ENCODE peak calls at places on chromosomes 4 and X, in nine cellular contexts. V is dorsolateral prefrontal cortex, Y is upper lobe of right lung, L is testis, N is fibroblast of lung, Z is tibial nerve, H is endothelial cell of umbilical vein, D is HL-60, A is MM.1S. E is an unnamed sample.

GRCh38 chrX:134377537-134377936 is 82.4 kb upstream of the HPRT1 start:
- DNase-seq in Y (no peak), D (peak; percentile 41), N (peak; percentile 65), H (peak; percentile 45), A (peak; percentile 64), L (peak; percentile 59), Z (no peak), V (no peak), E (peak; percentile 11)

GRCh38 chr4:3437998-3438846 is 3.5 kb upstream of the HGFAC start:
- DNase-seq in H (no peak), Z (no peak), V (no peak), Y (no peak), L (no peak), A (no peak), N (no peak), D (no peak), E (no peak)

GRCh38 chr4:25177147-25177546 is 16.9 kb upstream of the SEPSECS start:
- DNase-seq in L (no peak), H (no peak), Z (no peak), Y (no peak), D (no peak), N (no peak), A (no peak), V (no peak), E (no peak)

GRCh38 chr4:116515959-116516358 is 569.4 kb downstream of the TRAM1L1 start:
- DNase-seq in Y (no peak), V (no peak), L (no peak), D (no peak), Z (no peak), A (no peak), N (no peak), H (no peak), E (no peak)

GRCh38 chr4:2261110-2261852 is 628 bp downstream of the MXD4 start:
- DNase-seq in H (peak; percentile 30), D (peak; percentile 20), N (peak; percentile 49), Y (peak; percentile 84), Z (peak; percentile 30), A (peak; percentile 61), V (peak; percentile 29), L (no peak), E (peak; percentile 28)

GRCh38 chr4:161841759-161842158 is 322.0 kb downstream of the FSTL5 start:
- DNase-seq in A (no peak), N (no peak), Z (no peak), H (no peak), Y (no peak), D (no peak), L (no peak), V (no peak), E (peak; percentile 50)

GRCh38 chr4:54185380-54185779 is 43.7 kb upstream of the PDGFRA start:
- DNase-seq in Y (no peak), A (no peak), N (no peak), V (no peak), Z (no peak), D (no peak), H (no peak), L (no peak), E (no peak)

GRCh38 chrX:126456136-126456535 is 96.5 kb downstream of the DCAF12L1 start:
- DNase-seq in V (no peak), N (no peak), Y (no peak), D (no peak), L (no peak), A (no peak), H (no peak), Z (no peak), E (no peak)

GRCh38 chrX:130155564-130155963 is 10.1 kb downstream of the AIFM1 start:
- DNase-seq in N (no peak), A (no peak), Y (no peak), H (peak; percentile 42), D (no peak), Z (no peak), L (no peak), V (no peak), E (peak; percentile 12)

GRCh38 chr4:159400782-159401712 is 298.2 kb downstream of the RAPGEF2 start:
- DNase-seq in Y (no peak), N (no peak), H (no peak), Z (no peak), A (no peak), D (peak; percentile 41), V (peak; percentile 83), L (no peak), E (peak; percentile 23)

GRCh38 chrX:129115104-129115503 is 408.2 kb downstream of the SMARCA1 start:
- DNase-seq in A (peak; percentile 48), H (peak; percentile 13), D (peak; percentile 43), Y (no peak), L (peak; percentile 63), Z (no peak), V (no peak), N (peak; percentile 0), E (peak; percentile 69)

GRCh38 chr4:83217721-83218522 is 66.7 kb downstream of the COQ2 start:
- DNase-seq in A (peak; percentile 94), Y (no peak), Z (no peak), N (no peak), D (peak; percentile 87), L (no peak), H (no peak), V (no peak), E (no peak)

GRCh38 chr4:147160908-147161513 is 215.3 kb upstream of the TTC29 start:
- DNase-seq in Y (no peak), N (peak; percentile 81), Z (no peak), L (peak; percentile 55), A (peak; percentile 47), H (peak; percentile 53), V (no peak), D (peak; percentile 10), E (peak; percentile 45)

GRCh38 chrX:1592128-1592862 is 891 bp downstream of the AKAP17A start:
- DNase-seq in D (no peak), A (peak; percentile 28), N (peak; percentile 12), H (peak; percentile 52), L (no peak), Y (peak; percentile 72), Z (no peak), V (no peak), E (no peak)

GRCh38 chr4:70737006-70737405 is 15.2 kb downstream of the RUFY3 start:
- DNase-seq in N (no peak), L (no peak), Y (no peak), A (peak; percentile 72), Z (no peak), D (peak; percentile 5), H (no peak), V (no peak), E (no peak)
- TF ChIP-seq CTCF in N (no peak), L (no peak), Y (no peak), A (no peak), Z (no peak), D (no peak), H (no peak), V (no peak), E (no peak)

GRCh38 chrX:20271186-20271585 is 4.5 kb upstream of the RPS6KA3 start:
- DNase-seq in V (no peak), H (no peak), N (no peak), A (no peak), Z (no peak), Y (no peak), L (no peak), D (no peak), E (no peak)

GRCh38 chrX:20274121-20274520 is 7.4 kb upstream of the RPS6KA3 start:
- DNase-seq in Z (no peak), A (no peak), Y (no peak), H (no peak), L (no peak), N (no peak), D (no peak), V (no peak), E (no peak)

GRCh38 chrX:20270557-20270880 is 3.8 kb upstream of the RPS6KA3 start:
- DNase-seq in L (no peak), A (no peak), Y (no peak), N (peak; percentile 59), Z (no peak), D (no peak), V (no peak), H (no peak), E (no peak)

GRCh38 chrX:20269848-20270556 is 3.3 kb upstream of the RPS6KA3 start:
- DNase-seq in H (no peak), Y (no peak), D (no peak), L (no peak), A (no peak), Z (no peak), V (no peak), N (no peak), E (no peak)

DNA sequence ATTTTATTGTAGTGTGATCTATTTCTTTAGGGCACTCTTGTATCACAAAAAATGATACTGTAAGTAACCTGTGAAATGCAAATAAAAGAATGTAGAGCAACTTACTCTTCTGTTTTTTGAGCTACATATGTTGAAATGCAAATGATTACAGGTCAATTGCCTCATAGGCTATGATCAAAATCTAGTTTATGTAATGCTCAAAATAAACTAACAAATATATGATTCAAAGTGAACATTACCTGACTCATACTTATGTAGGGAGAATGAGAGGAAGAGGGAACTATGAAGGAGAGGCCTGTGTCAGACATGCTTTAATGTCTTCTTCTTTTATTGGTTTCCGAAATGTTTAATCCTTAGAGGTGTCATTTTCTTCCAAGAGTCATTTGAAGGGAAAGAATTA is 5.0 kb upstream of the RPS6KA3 start:
- DNase-seq in Z (no peak), A (no peak), N (no peak), D (no peak), L (no peak), H (no peak), Y (no peak), V (no peak), E (no peak)
- H3K27ac ChIP-seq in Z (no peak overlapping the region), A (no peak overlapping the region), N (no peak overlapping the region), D (no peak overlapping the region), L (no peak overlapping the region), H (no peak overlapping the region), Y (no peak overlapping the region), V (no peak overlapping the region), E (no peak overlapping the region)

GRCh38 chr4:44651425-44651824 is at the start of gene YIPF7:
- DNase-seq in Z (no peak), N (no peak), V (no peak), D (no peak), L (no peak), H (no peak), Y (no peak), A (no peak), E (no peak)
- TF ChIP-seq CTCF in Z (no peak), N (no peak), V (no peak), D (no peak), L (no peak), H (no peak), Y (no peak), A (no peak), E (no peak)

GRCh38 chr4:100299019-100299418 is 108.8 kb upstream of the DDIT4L start:
- DNase-seq in L (peak; percentile 20), N (peak; percentile 96), V (no peak), Y (no peak), D (no peak), Z (no peak), H (peak; percentile 87), A (no peak), E (no peak)

GRCh38 chr4:100290585-100290984 is 100.3 kb upstream of the DDIT4L start:
- DNase-seq in Y (no peak), V (no peak), N (no peak), D (no peak), A (no peak), Z (no peak), L (no peak), H (no peak), E (no peak)

GRCh38 chr4:100289980-100290379 is 99.7 kb upstream of the DDIT4L start:
- DNase-seq in V (no peak), L (no peak), H (peak; percentile 60), Y (no peak), A (no peak), N (no peak), Z (no peak), D (no peak), E (no peak)

GRCh38 chr4:100295792-100296191 is 105.5 kb upstream of the DDIT4L start:
- DNase-seq in Y (no peak), V (no peak), Z (no peak), H (peak; percentile 30), L (no peak), A (no peak), N (peak; percentile 74), D (no peak), E (no peak)

GRCh38 chr4:100294356-100294755 is 104.1 kb upstream of the DDIT4L start:
- DNase-seq in D (no peak), V (no peak), Z (no peak), L (no peak), N (peak; percentile 31), Y (no peak), H (no peak), A (no peak), E (no peak)
- H3K27ac ChIP-seq in D (no peak overlapping the region), V (no peak overlapping the region), Z (no peak overlapping the region), L (no peak overlapping the region), N (no peak overlapping the region), Y (no peak overlapping the region), H (no peak overlapping the region), A (no peak overlapping the region), E (no peak overlapping the region)

E was measured in WERI-Rb-1.